ENCODE peak calls at places on chromosome 1, in six cellular contexts. One of them, this sample, is unnamed.

GRCh38 chr1:17729909-17730308 is 25.2 kb upstream of the ACTL8 start:
- DNase-seq in IMR-90: no peak
- DNase-seq in astrocyte of the spinal cord: no peak
- DNase-seq in mammary epithelial cell: no peak
- DNase-seq in omental fat pad: no peak
- DNase-seq in adrenal gland: no peak
- DNase-seq in this sample: no peak

GRCh38 chr1:218521414-218522169 is 176.5 kb downstream of the TGFB2 start:
- DNase-seq in omental fat pad: peak
- DNase-seq in mammary epithelial cell: peak
- DNase-seq in IMR-90: peak
- DNase-seq in adrenal gland: peak
- DNase-seq in astrocyte of the spinal cord: peak
- DNase-seq in this sample: peak

GRCh38 chr1:53062731-53063591 is 948 bp downstream of the PODN start:
- DNase-seq in IMR-90: no peak
- DNase-seq in mammary epithelial cell: no peak
- DNase-seq in astrocyte of the spinal cord: no peak
- DNase-seq in omental fat pad: no peak
- DNase-seq in adrenal gland: no peak
- DNase-seq in this sample: no peak

GRCh38 chr1:24316659-24317058 is 2.5 kb upstream of the GRHL3 start:
- DNase-seq in omental fat pad: no peak
- DNase-seq in astrocyte of the spinal cord: no peak
- DNase-seq in adrenal gland: no peak
- DNase-seq in IMR-90: no peak
- DNase-seq in mammary epithelial cell: no peak
- DNase-seq in this sample: no peak

GRCh38 chr1:168178638-168179410 is at the start of gene TIPRL:
- DNase-seq in omental fat pad: peak
- DNase-seq in mammary epithelial cell: peak
- DNase-seq in astrocyte of the spinal cord: peak
- DNase-seq in IMR-90: peak
- DNase-seq in adrenal gland: peak
- DNase-seq in this sample: peak

GRCh38 chr1:2632051-2632430 is 775 bp downstream of the MMEL1 start:
- DNase-seq in IMR-90: no peak
- DNase-seq in mammary epithelial cell: no peak
- DNase-seq in omental fat pad: no peak
- DNase-seq in adrenal gland: no peak
- DNase-seq in astrocyte of the spinal cord: no peak
- DNase-seq in this sample: no peak

GRCh38 chr1:153260980-153261792 is 1.7 kb downstream of the LORICRIN start:
- DNase-seq in adrenal gland: peak
- DNase-seq in mammary epithelial cell: no peak
- DNase-seq in astrocyte of the spinal cord: peak
- DNase-seq in IMR-90: no peak
- DNase-seq in omental fat pad: no peak
- DNase-seq in this sample: no peak

GRCh38 chr1:99503276-99503747 is 142.6 kb upstream of the PALMD start:
- DNase-seq in mammary epithelial cell: peak
- DNase-seq in astrocyte of the spinal cord: peak
- DNase-seq in omental fat pad: no peak
- DNase-seq in IMR-90: peak
- DNase-seq in adrenal gland: no peak
- DNase-seq in this sample: no peak

GRCh38 chr1:220874201-220874655 is 5.0 kb upstream of the HLX start:
- DNase-seq in omental fat pad: no peak
- DNase-seq in IMR-90: peak
- DNase-seq in mammary epithelial cell: no peak
- DNase-seq in adrenal gland: peak
- DNase-seq in astrocyte of the spinal cord: peak
- DNase-seq in this sample: peak

GRCh38 chr1:4837201-4837600 is 182.8 kb downstream of the AJAP1 start:
- DNase-seq in astrocyte of the spinal cord: no peak
- DNase-seq in mammary epithelial cell: no peak
- DNase-seq in omental fat pad: no peak
- DNase-seq in IMR-90: no peak
- DNase-seq in adrenal gland: no peak
- DNase-seq in this sample: no peak

GRCh38 chr1:179881642-179882252 is 338 bp upstream of the TOR1AIP1 start:
- DNase-seq in omental fat pad: peak
- DNase-seq in astrocyte of the spinal cord: peak
- DNase-seq in adrenal gland: no peak
- DNase-seq in mammary epithelial cell: no peak
- DNase-seq in IMR-90: peak
- DNase-seq in this sample: peak

DNA sequence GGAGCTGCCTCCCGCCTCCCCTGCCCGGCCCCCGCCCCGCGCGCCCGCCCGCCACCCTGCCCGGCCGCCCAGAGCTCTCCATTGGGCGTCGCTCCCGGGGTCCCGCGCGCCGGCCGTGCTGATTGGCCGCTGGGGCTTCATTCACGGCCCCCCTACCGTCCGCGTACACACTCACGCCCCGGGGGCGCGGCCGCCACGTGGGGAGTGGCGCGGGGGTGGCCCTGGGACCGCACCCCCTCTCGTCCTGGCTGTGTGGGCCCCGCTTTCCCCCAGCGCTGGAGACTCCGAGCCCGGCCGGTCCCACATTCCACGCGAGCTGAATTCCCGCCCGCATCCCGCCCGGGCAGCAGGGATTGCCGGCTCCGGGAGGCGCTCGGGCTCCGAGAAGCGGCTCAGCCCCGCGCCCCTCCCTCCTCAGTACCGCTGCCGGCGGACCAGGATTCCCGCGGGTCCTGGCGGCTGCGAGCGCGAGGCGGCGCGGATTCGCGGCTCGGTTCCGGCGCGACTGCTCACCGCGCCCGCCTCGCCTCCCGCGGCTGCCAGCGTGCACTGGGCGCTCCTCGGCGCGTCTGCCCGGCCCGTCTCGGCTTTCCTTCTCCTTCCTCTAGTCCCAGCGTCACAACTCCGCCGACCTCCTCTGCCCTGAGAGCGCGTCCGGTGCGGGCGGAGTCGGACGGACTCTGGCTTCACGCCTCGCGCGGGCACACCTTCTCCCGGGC is 450 bp upstream of the POU3F1 start:
- DNase-seq in mammary epithelial cell: peak
- DNase-seq in omental fat pad: peak
- DNase-seq in IMR-90: peak
- DNase-seq in adrenal gland: peak
- DNase-seq in astrocyte of the spinal cord: peak
- DNase-seq in this sample: peak
- TF ChIP-seq CTCF in mammary epithelial cell: peak
- TF ChIP-seq CTCF in omental fat pad: no peak
- TF ChIP-seq CTCF in IMR-90: no peak
- TF ChIP-seq CTCF in adrenal gland: no peak
- TF ChIP-seq CTCF in astrocyte of the spinal cord: no peak
- TF ChIP-seq CTCF in this sample: no peak

GRCh38 chr1:202197670-202198359 is 4.2 kb downstream of the LGR6 start:
- DNase-seq in mammary epithelial cell: no peak
- DNase-seq in IMR-90: no peak
- DNase-seq in omental fat pad: no peak
- DNase-seq in adrenal gland: no peak
- DNase-seq in astrocyte of the spinal cord: no peak
- DNase-seq in this sample: no peak

GRCh38 chr1:202192770-202193613 is 607 bp upstream of the LGR6 start:
- DNase-seq in omental fat pad: peak
- DNase-seq in mammary epithelial cell: no peak
- DNase-seq in IMR-90: peak
- DNase-seq in astrocyte of the spinal cord: peak
- DNase-seq in adrenal gland: peak
- DNase-seq in this sample: peak

GRCh38 chr1:202189919-202190715 is 3.5 kb upstream of the LGR6 start:
- DNase-seq in mammary epithelial cell: peak
- DNase-seq in IMR-90: peak
- DNase-seq in astrocyte of the spinal cord: no peak
- DNase-seq in omental fat pad: no peak
- DNase-seq in adrenal gland: no peak
- DNase-seq in this sample: peak

GRCh38 chr1:202194328-202194648 is 689 bp downstream of the LGR6 start:
- DNase-seq in omental fat pad: no peak
- DNase-seq in mammary epithelial cell: no peak
- DNase-seq in adrenal gland: no peak
- DNase-seq in astrocyte of the spinal cord: no peak
- DNase-seq in IMR-90: no peak
- DNase-seq in this sample: no peak

DNA sequence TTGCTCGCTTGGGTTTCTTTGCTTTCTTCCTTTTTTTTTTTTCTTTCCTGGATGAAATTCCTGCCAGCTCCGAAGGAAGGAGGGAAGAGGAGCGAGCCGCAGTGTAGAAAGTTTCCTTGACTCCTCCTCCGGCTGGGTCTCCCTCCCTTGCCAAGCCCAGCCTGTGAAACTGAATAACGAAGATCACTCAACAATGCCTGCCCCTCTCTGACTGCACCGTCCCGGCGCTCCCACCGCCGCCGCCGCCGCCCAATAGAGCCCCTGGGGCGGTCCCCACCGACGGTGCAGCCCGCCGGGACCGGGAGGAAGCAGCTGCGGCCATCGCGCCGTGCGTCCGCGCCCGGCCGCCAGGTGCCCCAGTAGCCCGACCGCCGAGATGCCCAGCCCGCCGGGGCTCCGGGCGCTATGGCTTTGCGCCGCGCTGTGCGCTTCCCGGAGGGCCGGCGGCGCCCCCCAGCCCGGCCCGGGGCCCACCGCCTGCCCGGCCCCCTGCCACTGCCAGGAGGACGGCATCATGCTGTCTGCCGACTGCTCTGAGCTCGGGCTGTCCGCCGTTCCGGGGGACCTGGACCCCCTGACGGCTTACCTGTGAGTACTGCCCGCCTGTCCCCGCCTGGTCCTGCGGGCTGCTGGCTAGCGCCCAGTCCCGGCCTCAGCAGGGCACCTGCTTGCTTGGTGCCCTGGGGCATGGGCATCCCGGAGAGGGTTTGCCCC is at the start of gene LGR6:
- DNase-seq in IMR-90: no peak
- DNase-seq in mammary epithelial cell: no peak
- DNase-seq in adrenal gland: no peak
- DNase-seq in omental fat pad: no peak
- DNase-seq in astrocyte of the spinal cord: no peak
- DNase-seq in this sample: no peak
- TF ChIP-seq CTCF in IMR-90: no peak
- TF ChIP-seq CTCF in mammary epithelial cell: no peak
- TF ChIP-seq CTCF in adrenal gland: no peak
- TF ChIP-seq CTCF in omental fat pad: no peak
- TF ChIP-seq CTCF in astrocyte of the spinal cord: no peak
- TF ChIP-seq CTCF in this sample: no peak

GRCh38 chr1:192805832-192806323 is 3.0 kb upstream of the RGS2 start:
- DNase-seq in omental fat pad: no peak
- DNase-seq in mammary epithelial cell: peak
- DNase-seq in IMR-90: peak
- DNase-seq in adrenal gland: no peak
- DNase-seq in astrocyte of the spinal cord: peak
- DNase-seq in this sample: peak

GRCh38 chr1:192809286-192810252 is 730 bp downstream of the RGS2 start:
- DNase-seq in adrenal gland: no peak
- DNase-seq in omental fat pad: no peak
- DNase-seq in IMR-90: peak
- DNase-seq in astrocyte of the spinal cord: peak
- DNase-seq in mammary epithelial cell: no peak
- DNase-seq in this sample: peak

GRCh38 chr1:192808588-192809285 is at the start of gene RGS2:
- DNase-seq in mammary epithelial cell: peak
- DNase-seq in adrenal gland: peak
- DNase-seq in omental fat pad: peak
- DNase-seq in astrocyte of the spinal cord: peak
- DNase-seq in IMR-90: peak
- DNase-seq in this sample: peak

GRCh38 chr1:192807968-192808587 is 761 bp upstream of the RGS2 start:
- DNase-seq in mammary epithelial cell: peak
- DNase-seq in astrocyte of the spinal cord: peak
- DNase-seq in omental fat pad: no peak
- DNase-seq in adrenal gland: no peak
- DNase-seq in IMR-90: peak
- DNase-seq in this sample: peak

DNA sequence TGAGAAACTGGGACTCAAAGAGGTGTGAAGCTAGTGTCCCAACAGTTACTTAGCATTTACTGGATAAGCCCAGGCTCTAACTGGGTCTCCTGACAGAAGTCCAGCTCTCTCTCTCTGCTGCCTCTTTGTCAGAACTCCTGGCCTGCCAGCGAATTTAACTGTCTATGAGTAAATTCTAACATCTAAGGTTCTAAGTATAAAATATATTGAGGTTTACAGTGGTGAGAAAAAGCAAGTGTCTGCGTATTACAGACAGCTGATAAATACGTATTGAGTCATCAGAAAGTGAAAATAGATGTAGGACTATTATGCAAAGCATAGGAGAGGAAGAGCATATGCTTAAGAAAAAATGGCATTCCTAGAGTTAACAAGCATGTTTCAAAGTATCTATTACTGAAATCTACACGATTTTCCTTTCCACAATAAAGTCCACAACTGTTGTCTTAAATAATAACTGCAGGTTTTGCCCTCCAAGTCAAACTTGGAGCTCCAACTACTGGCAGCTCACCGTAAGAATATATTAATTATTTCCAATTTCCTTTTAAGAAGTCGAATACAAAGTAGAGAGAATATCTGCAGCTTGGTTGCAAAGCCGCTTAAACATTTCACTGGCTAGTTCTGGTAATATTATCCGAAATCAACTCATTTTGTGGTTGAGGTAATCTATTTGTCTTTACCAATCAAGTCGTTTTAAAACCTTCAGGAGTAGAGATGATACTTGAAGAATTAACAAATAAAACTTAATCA is 1.4 kb upstream of the RGS2 start:
- DNase-seq in adrenal gland: no peak
- DNase-seq in astrocyte of the spinal cord: peak
- DNase-seq in IMR-90: peak
- DNase-seq in omental fat pad: no peak
- DNase-seq in mammary epithelial cell: peak
- DNase-seq in this sample: no peak
- TF ChIP-seq CTCF in adrenal gland: peak
- TF ChIP-seq CTCF in astrocyte of the spinal cord: no peak
- TF ChIP-seq CTCF in IMR-90: no peak
- TF ChIP-seq CTCF in omental fat pad: no peak
- TF ChIP-seq CTCF in mammary epithelial cell: peak
- TF ChIP-seq CTCF in this sample: peak

GRCh38 chr1:159577446-159577845 is 10.2 kb upstream of the APCS start:
- DNase-seq in adrenal gland: no peak
- DNase-seq in IMR-90: no peak
- DNase-seq in astrocyte of the spinal cord: no peak
- DNase-seq in mammary epithelial cell: no peak
- DNase-seq in omental fat pad: no peak
- DNase-seq in this sample: no peak

GRCh38 chr1:159580340-159580739 is 7.3 kb upstream of the APCS start:
- DNase-seq in mammary epithelial cell: peak
- DNase-seq in IMR-90: no peak
- DNase-seq in adrenal gland: no peak
- DNase-seq in omental fat pad: no peak
- DNase-seq in astrocyte of the spinal cord: no peak
- DNase-seq in this sample: no peak

GRCh38 chr1:159584536-159584935 is 3.1 kb upstream of the APCS start:
- DNase-seq in adrenal gland: no peak
- DNase-seq in astrocyte of the spinal cord: no peak
- DNase-seq in mammary epithelial cell: no peak
- DNase-seq in omental fat pad: no peak
- DNase-seq in IMR-90: no peak
- DNase-seq in this sample: no peak

GRCh38 chr1:159581422-159581821 is 6.2 kb upstream of the APCS start:
- DNase-seq in omental fat pad: no peak
- DNase-seq in mammary epithelial cell: no peak
- DNase-seq in astrocyte of the spinal cord: no peak
- DNase-seq in adrenal gland: no peak
- DNase-seq in IMR-90: no peak
- DNase-seq in this sample: no peak
- TF ChIP-seq CTCF in omental fat pad: no peak
- TF ChIP-seq CTCF in mammary epithelial cell: no peak
- TF ChIP-seq CTCF in astrocyte of the spinal cord: no peak
- TF ChIP-seq CTCF in adrenal gland: no peak
- TF ChIP-seq CTCF in IMR-90: no peak
- TF ChIP-seq CTCF in this sample: no peak